ENCODE peak calls at places on chromosomes 3 and 15, in four cellular contexts. L is GM23248, V is mammary epithelial cell, J is HepG2. M is an unnamed sample. For H3K4me1 and H4K20me1, the result is how much of the 10 kb centered on the place peaks cover.

GRCh38 chr3:172034786-172035685 is 4.3 kb upstream of the FNDC3B start:
- DNase-seq in L (peak), V (no peak), J (no peak), M (peak)

GRCh38 chr3:107981471-107982111 is 109.2 kb downstream of the CD47 start:
- DNase-seq in L (peak), V (no peak), J (no peak), M (no peak)

GRCh38 chr3:195715583-195716266 is 5.1 kb upstream of the MUC20 start:
- DNase-seq in L (peak), V (peak), J (peak), M (no peak)

GRCh38 chr3:62955126-62955525 is 79.9 kb upstream of the CADPS start:
- DNase-seq in L (no peak), V (no peak), J (no peak), M (peak)

GRCh38 chr3:197083486-197083885 is 53.9 kb upstream of the MELTF start:
- DNase-seq in L (peak), V (peak), J (no peak), M (no peak)

GRCh38 chr15:101124731-101125558 is 126.9 kb downstream of the CHSY1 start:
- DNase-seq in L (peak), V (peak), J (no peak), M (no peak)

GRCh38 chr3:189720746-189721426 is 89.7 kb downstream of the TP63 start:
- DNase-seq in L (no peak), V (no peak), J (no peak), M (no peak)

GRCh38 chr15:69903476-69904295 is 194.0 kb downstream of the TLE3 start:
- DNase-seq in L (peak), V (no peak), J (no peak), M (no peak)

GRCh38 chr3:179971280-179971679 is 65.5 kb downstream of the PEX5L start:
- DNase-seq in L (peak), V (peak), J (no peak), M (no peak)

GRCh38 chr3:169112153-169112892 is 551.2 kb downstream of the MECOM start:
- DNase-seq in L (peak), V (peak), J (peak), M (no peak)

GRCh38 chr3:177832862-177833261 is 635.6 kb upstream of the TBL1XR1 start:
- DNase-seq in L (no peak), V (no peak), J (no peak), M (no peak)

GRCh38 chr3:128112406-128112968 is 11.1 kb downstream of the RUVBL1 start:
- DNase-seq in L (peak), V (peak), J (no peak), M (no peak)

GRCh38 chr3:43616034-43616433 is 5.8 kb downstream of the ANO10 start:
- DNase-seq in L (no peak), V (no peak), J (no peak), M (peak)

GRCh38 chr3:126476976-126477330 is 1.3 kb upstream of the ZXDC start:
- DNase-seq in L (no peak), V (no peak), J (peak), M (peak)

GRCh38 chr3:29236441-29236840 is 44.4 kb upstream of the RBMS3 start:
- DNase-seq in L (no peak), V (no peak), J (no peak), M (no peak)

GRCh38 chr15:52100807-52101206 is 11.8 kb downstream of the BCL2L10 start:
- DNase-seq in L (peak), V (peak), J (no peak), M (no peak)

GRCh38 chr15:29665441-29665985 is 156.8 kb downstream of the TJP1 start:
- DNase-seq in L (peak), V (no peak), J (no peak), M (no peak)

GRCh38 chr15:55698653-55699052 is 44.3 kb downstream of the PRTG start:
- DNase-seq in L (no peak), V (no peak), J (no peak), M (no peak)

GRCh38 chr15:42148808-42149492 is 7.5 kb downstream of the PLA2G4F start:
- DNase-seq in L (no peak), V (no peak), J (no peak), M (no peak)

GRCh38 chr3:133428552-133428951 is 28.7 kb downstream of the BFSP2 start:
- DNase-seq in L (no peak), V (no peak), J (no peak), M (no peak)

GRCh38 chr3:177597325-177598109 is 400.2 kb upstream of the TBL1XR1 start:
- DNase-seq in L (peak), V (peak), J (no peak), M (no peak)

GRCh38 chr15:52180196-52180835 is 10.9 kb downstream of the GNB5 start:
- DNase-seq in L (peak), V (no peak), J (no peak), M (peak)

GRCh38 chr15:67784057-67784781 is 41.1 kb upstream of the SKOR1 start:
- DNase-seq in L (no peak), V (no peak), J (no peak), M (no peak)

GRCh38 chr15:77819841-77820728 is 187.4 kb upstream of the LINGO1 start:
- DNase-seq in L (peak), V (peak), J (peak), M (peak)

GRCh38 chr3:108342829-108343478 is 46.6 kb downstream of the HHLA2 start:
- DNase-seq in L (peak), V (peak), J (no peak), M (no peak)

GRCh38 chr3:129604223-129604941 is 2.1 kb downstream of the PLXND1 start:
- DNase-seq in L (peak), V (no peak), J (no peak), M (no peak)

GRCh38 chr3:129604942-129605592 is 1.4 kb downstream of the PLXND1 start:
- DNase-seq in L (no peak), V (no peak), J (no peak), M (peak)

GRCh38 chr3:129606522-129607390 is at the start of gene PLXND1:
- DNase-seq in L (peak), V (no peak), J (no peak), M (peak)

GRCh38 chr3:129607391-129608068 is 1.1 kb upstream of the PLXND1 start:
- DNase-seq in L (peak), V (no peak), J (no peak), M (no peak)

GRCh38 chr3:129605593-129606521 is 619 bp downstream of the PLXND1 start:
- DNase-seq in L (peak), V (peak), J (no peak), M (peak)
- H3K4me1 ChIP-seq in L (under half), V (under half), J (half or more), M (under half)

DNA sequence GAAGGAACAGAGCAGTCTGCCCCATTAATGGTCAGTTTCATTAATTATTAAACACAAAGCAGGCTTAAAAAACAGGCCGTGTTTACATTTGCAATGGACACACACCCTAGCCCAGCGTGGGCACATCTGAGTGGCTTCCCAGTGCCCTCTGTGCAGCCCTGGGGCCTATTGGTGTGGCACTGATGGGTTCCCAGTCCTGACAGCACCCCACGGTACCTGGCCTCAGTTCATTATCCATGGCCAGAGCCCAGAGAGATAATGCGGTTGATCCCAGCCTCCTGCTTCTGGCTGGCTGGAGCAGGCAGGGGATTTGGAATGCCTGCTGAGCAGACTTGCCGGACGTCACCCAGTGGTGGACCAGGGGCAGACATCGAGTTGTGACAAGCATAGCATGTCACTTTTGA is 110.5 kb upstream of the ABHD17C start:
- DNase-seq in L (no peak), V (no peak), J (peak), M (peak)
- TF ChIP-seq EZH2 in L (no peak), V (no peak), J (no peak), M (no peak)

GRCh38 chr15:62856466-62857246 is 185.9 kb upstream of the TPM1 start:
- DNase-seq in L (no peak), V (no peak), J (no peak), M (no peak)
- H4K20me1 ChIP-seq in L (under half), V (under half), J (under half), M (under half)

GRCh38 chr15:73598540-73599195 is 34.5 kb downstream of the NPTN start:
- DNase-seq in L (peak), V (no peak), J (no peak), M (no peak)

GRCh38 chr15:73599934-73600333 is 33.3 kb downstream of the NPTN start:
- DNase-seq in L (peak), V (peak), J (no peak), M (no peak)

GRCh38 chr15:73601449-73602425 is 31.5 kb downstream of the NPTN start:
- DNase-seq in L (peak), V (peak), J (peak), M (peak)

GRCh38 chr15:73602444-73602843 is 30.7 kb downstream of the NPTN start:
- DNase-seq in L (no peak), V (no peak), J (no peak), M (no peak)

DNA sequence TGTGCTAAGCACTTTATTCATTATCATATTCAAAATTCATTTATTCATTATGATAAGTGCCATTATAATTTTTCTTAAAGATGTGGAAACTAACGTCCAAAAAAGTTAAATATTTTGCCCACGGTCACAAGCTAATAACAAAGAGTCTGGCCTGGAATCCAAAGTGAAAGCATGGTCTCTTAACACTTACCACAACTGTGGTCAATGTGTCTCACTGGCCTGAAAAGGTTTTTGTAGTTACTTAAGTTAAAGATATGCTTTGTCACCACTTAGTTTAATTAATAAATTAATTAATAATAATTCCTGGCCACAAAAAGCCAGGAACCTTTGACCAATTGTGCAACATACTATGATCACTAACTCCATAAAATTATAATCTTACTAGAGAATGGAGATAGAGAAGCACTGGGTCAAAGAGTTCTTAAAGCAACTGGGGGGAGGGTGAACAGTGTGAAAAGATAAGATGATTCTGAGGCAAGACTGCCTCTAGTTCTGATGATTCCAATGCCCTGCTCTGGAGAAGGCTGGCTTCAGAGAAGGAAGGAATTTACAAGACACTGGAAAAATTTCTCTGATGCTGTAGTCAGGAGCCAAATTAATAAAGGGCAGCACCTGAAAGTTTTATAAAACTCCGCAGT is 32.7 kb downstream of the NPTN start:
- DNase-seq in L (no peak), V (no peak), J (no peak), M (no peak)
- H3K4me1 ChIP-seq in L (half or more), V (half or more), J (half or more), M (half or more)